ENCODE peak calls at places on chromosomes 7 and 10, in six cellular contexts. One of them, this sample, is unnamed.

GRCh38 chr7:36677769-36678435 is 46.4 kb downstream of the AOAH start:
- DNase-seq in SK-N-DZ: no peak
- DNase-seq in fibroblast of villous mesenchyme: no peak
- DNase-seq in stomach: no peak
- DNase-seq in left colon: no peak
- DNase-seq in GM04503: no peak
- DNase-seq in this sample: no peak

GRCh38 chr10:124906551-124907001 is 35.3 kb upstream of the ZRANB1 start:
- DNase-seq in SK-N-DZ: no peak
- DNase-seq in fibroblast of villous mesenchyme: peak; percentile 89
- DNase-seq in stomach: no peak
- DNase-seq in left colon: no peak
- DNase-seq in GM04503: peak; percentile 93
- DNase-seq in this sample: no peak

GRCh38 chr7:70681847-70682350 is 450.0 kb upstream of the GALNT17 start:
- DNase-seq in SK-N-DZ: no peak
- DNase-seq in fibroblast of villous mesenchyme: peak; percentile 6
- DNase-seq in stomach: no peak
- DNase-seq in left colon: no peak
- DNase-seq in GM04503: no peak
- DNase-seq in this sample: no peak

GRCh38 chr7:139709460-139709859 is 68.3 kb downstream of the HIPK2 start:
- DNase-seq in SK-N-DZ: no peak
- DNase-seq in fibroblast of villous mesenchyme: peak; percentile 87
- DNase-seq in stomach: peak; percentile 21
- DNase-seq in left colon: no peak
- DNase-seq in GM04503: peak; percentile 85
- DNase-seq in this sample: no peak

GRCh38 chr7:43636093-43636492 is 53.2 kb downstream of the STK17A start:
- DNase-seq in SK-N-DZ: no peak
- DNase-seq in fibroblast of villous mesenchyme: peak; percentile 29
- DNase-seq in stomach: no peak
- DNase-seq in left colon: no peak
- DNase-seq in GM04503: no peak
- DNase-seq in this sample: no peak

GRCh38 chr7:132410385-132410784 is 165.9 kb downstream of the PLXNA4 start:
- DNase-seq in SK-N-DZ: no peak
- DNase-seq in fibroblast of villous mesenchyme: no peak
- DNase-seq in stomach: no peak
- DNase-seq in left colon: no peak
- DNase-seq in GM04503: no peak
- DNase-seq in this sample: no peak

GRCh38 chr7:47044620-47045019 is 537.3 kb downstream of the TNS3 start:
- DNase-seq in SK-N-DZ: peak; percentile 13
- DNase-seq in fibroblast of villous mesenchyme: no peak
- DNase-seq in stomach: no peak
- DNase-seq in left colon: no peak
- DNase-seq in GM04503: no peak
- DNase-seq in this sample: no peak

GRCh38 chr7:113159746-113160339 is 41.5 kb upstream of the SMIM30 start:
- DNase-seq in SK-N-DZ: peak; percentile 65
- DNase-seq in fibroblast of villous mesenchyme: peak; percentile 18
- DNase-seq in stomach: no peak
- DNase-seq in left colon: peak; percentile 4
- DNase-seq in GM04503: no peak
- DNase-seq in this sample: no peak

GRCh38 chr10:89867964-89868363 is 166.6 kb downstream of the KIF20B start:
- DNase-seq in SK-N-DZ: no peak
- DNase-seq in fibroblast of villous mesenchyme: peak; percentile 40
- DNase-seq in stomach: no peak
- DNase-seq in left colon: no peak
- DNase-seq in GM04503: no peak
- DNase-seq in this sample: no peak

GRCh38 chr10:17227367-17228080 is 517 bp upstream of the VIM start:
- DNase-seq in SK-N-DZ: peak; percentile 16
- DNase-seq in fibroblast of villous mesenchyme: no peak
- DNase-seq in stomach: no peak
- DNase-seq in left colon: no peak
- DNase-seq in GM04503: no peak
- DNase-seq in this sample: no peak

GRCh38 chr7:158256091-158256816 is 331.4 kb downstream of the PTPRN2 start:
- DNase-seq in SK-N-DZ: no peak
- DNase-seq in fibroblast of villous mesenchyme: no peak
- DNase-seq in stomach: no peak
- DNase-seq in left colon: peak; percentile 3
- DNase-seq in GM04503: no peak
- DNase-seq in this sample: no peak

GRCh38 chr10:16521311-16522016 is at the start of gene C1QL3:
- DNase-seq in SK-N-DZ: no peak
- DNase-seq in fibroblast of villous mesenchyme: peak; percentile 23
- DNase-seq in stomach: peak; percentile 36
- DNase-seq in left colon: peak; percentile 26
- DNase-seq in GM04503: no peak
- DNase-seq in this sample: peak; percentile 75

This sample was measured in pancreas.